ENCODE peak calls at places on chromosomes 6 and 20, in five cellular contexts. P is uterus, R is tibial artery, G is endothelial cell, X is nephron progenitor cell. H is an unnamed sample.

GRCh38 chr6:74073429-74073828 is 377.4 kb downstream of the CD109 start:
- DNase-seq in R (no peak), G (no peak), X (no peak), P (no peak), H (no peak)

GRCh38 chr20:44734938-44735337 is 10.7 kb upstream of the KCNK15 start:
- DNase-seq in R (no peak), P (no peak), X (no peak), G (peak; percentile 32), H (peak; percentile 55)

GRCh38 chr6:168778201-168778600 is 337.2 kb downstream of the SMOC2 start:
- DNase-seq in X (no peak), G (no peak), P (peak; percentile 64), R (peak; percentile 49), H (no peak)

GRCh38 chr6:25248100-25248499 is 31.1 kb upstream of the CARMIL1 start:
- DNase-seq in R (no peak), G (no peak), X (no peak), P (no peak), H (no peak)

GRCh38 chr6:165876568-165876967 is 213.5 kb upstream of the PDE10A start:
- DNase-seq in R (peak; percentile 61), P (peak; percentile 74), X (no peak), G (no peak), H (no peak)

GRCh38 chr6:54441687-54442248 is 133.5 kb downstream of the TINAG start:
- DNase-seq in G (no peak), R (no peak), X (no peak), P (no peak), H (no peak)

GRCh38 chr20:47317127-47317895 is 39.2 kb downstream of the ZMYND8 start:
- DNase-seq in X (peak; percentile 13), R (peak; percentile 88), P (peak; percentile 77), G (peak; percentile 33), H (peak; percentile 87)

GRCh38 chr20:51457281-51457932 is 85.1 kb downstream of the NFATC2 start:
- DNase-seq in R (peak; percentile 58), X (no peak), P (peak; percentile 76), G (no peak), H (peak; percentile 39)

GRCh38 chr20:50301165-50301564 is 110.5 kb downstream of the CEBPB start:
- DNase-seq in R (no peak), X (no peak), G (no peak), P (no peak), H (no peak)

GRCh38 chr6:145445674-145446073 is 289.6 kb downstream of the EPM2A start:
- DNase-seq in P (no peak), X (no peak), R (no peak), G (no peak), H (no peak)

DNA sequence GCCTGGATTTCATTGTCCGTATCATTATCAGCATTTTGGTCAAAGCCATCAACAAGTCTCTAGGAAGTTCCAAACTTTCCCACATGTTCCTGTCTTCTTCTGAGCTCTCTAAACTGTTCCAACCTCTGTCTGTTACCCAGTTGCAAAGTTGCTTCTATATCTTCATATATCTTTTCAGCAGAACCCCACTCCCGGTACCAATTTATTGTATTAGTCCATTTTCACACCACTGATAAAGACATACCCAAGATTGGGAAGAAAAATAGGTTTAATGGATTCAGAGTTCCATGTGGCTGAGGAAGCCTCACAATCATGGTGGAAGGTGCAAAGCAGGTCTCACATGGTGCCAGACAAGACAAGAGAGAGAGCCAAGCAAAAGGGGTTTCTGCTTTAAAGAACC is 293.2 kb downstream of the EPM2A start:
- DNase-seq in X (no peak), G (no peak), R (no peak), P (no peak), H (no peak)
- TF ChIP-seq CTCF in X (no peak), G (no peak), R (no peak), P (no peak), H (no peak)

DNA sequence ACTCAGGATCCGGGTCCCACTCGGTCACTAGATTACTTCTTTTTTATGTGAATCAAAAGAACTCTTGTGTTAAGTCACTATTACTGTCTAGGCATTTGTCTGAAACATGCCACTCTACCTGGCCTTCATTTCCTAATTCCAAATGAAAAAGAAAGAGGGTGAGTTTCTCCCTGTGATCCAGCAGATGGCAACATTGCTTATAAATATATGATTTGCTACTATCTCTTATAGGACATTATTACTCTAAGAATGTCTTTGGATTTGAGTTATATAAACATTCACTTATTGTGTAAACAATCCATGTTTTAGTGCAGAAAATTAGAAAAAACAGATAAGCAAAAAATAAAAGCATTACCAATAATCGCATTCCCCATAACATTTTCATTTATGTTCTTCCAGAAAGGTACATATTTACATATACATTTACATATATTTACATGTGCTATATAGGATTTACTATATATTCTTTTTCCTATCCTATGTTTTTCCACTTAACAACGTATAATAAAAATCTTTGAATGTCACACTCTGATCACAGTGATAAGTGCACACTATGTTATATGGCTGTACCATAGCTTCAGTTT is 66.9 kb downstream of the FAXC start:
- DNase-seq in P (no peak), G (no peak), R (no peak), X (no peak), H (no peak)
- TF ChIP-seq CTCF in P (peak; percentile 5), G (peak; percentile 65), R (no peak), X (peak; percentile 36), H (no peak)

GRCh38 chr20:21125849-21126840 is at the start of gene KIZ:
- DNase-seq in X (peak; percentile 99), P (peak; percentile 98), R (peak; percentile 94), G (peak; percentile 100), H (peak; percentile 87)
- TF ChIP-seq CTCF in X (no peak), P (peak; percentile 72), R (peak; percentile 50), G (no peak), H (no peak)

GRCh38 chr20:36493013-36493800 is 48.1 kb upstream of the MYL9 start:
- DNase-seq in R (no peak), X (no peak), G (peak; percentile 27), P (no peak), H (peak; percentile 30)
- TF ChIP-seq CTCF in R (peak; percentile 24), X (no peak), G (peak; percentile 37), P (peak; percentile 35), H (peak; percentile 33)

H was measured in Calu3.